ENCODE peak calls at places on chromosomes 12 and 14, in ten cellular contexts. Y is left ventricle myocardium inferior, Q is OCI-LY7, B is left lung, Z is esophagus muscularis mucosa, L is cardiac muscle cell, C is IMR-90, N is neural progenitor cell, F is H9, S is uterus. E is an unnamed sample. For H3K4me1, the result is how much of the 10 kb centered on the place peaks cover.

GRCh38 chr12:112844814-112845565 is 53.4 kb downstream of the RPH3A start:
- DNase-seq in Y (no peak), Q (no peak), B (no peak), Z (no peak), L (no peak), C (no peak), N (no peak), F (no peak), S (no peak), E (no peak)

GRCh38 chr14:68140111-68140741 is 320.6 kb downstream of the RAD51B start:
- DNase-seq in Y (no peak), Q (no peak), B (no peak), Z (no peak), L (peak), C (peak), N (peak), F (no peak), S (peak), E (no peak)

GRCh38 chr14:82438416-82438815 is 904.8 kb upstream of the SEL1L start:
- DNase-seq in Y (no peak), Q (no peak), B (no peak), Z (no peak), L (no peak), C (no peak), N (no peak), F (no peak), S (no peak), E (no peak)

GRCh38 chr12:71744522-71745300 is 10.0 kb upstream of the RAB21 start:
- DNase-seq in Y (no peak), Q (no peak), B (no peak), Z (no peak), L (no peak), C (no peak), N (no peak), F (no peak), S (no peak), E (no peak)

GRCh38 chr14:101223147-101223546 is 319.6 kb upstream of the RTL1 start:
- DNase-seq in Y (no peak), Q (no peak), B (no peak), Z (peak), L (no peak), C (no peak), N (peak), F (peak), S (no peak), E (no peak)

GRCh38 chr12:6963016-6963731 is 7.3 kb downstream of the PHB2 start:
- DNase-seq in Y (peak), Q (no peak), B (peak), Z (no peak), L (no peak), C (no peak), N (no peak), F (peak), S (no peak), E (peak)

GRCh38 chr14:102408729-102409128 is 46.0 kb downstream of the TECPR2 start:
- DNase-seq in Y (no peak), Q (no peak), B (no peak), Z (no peak), L (no peak), C (peak), N (no peak), F (no peak), S (no peak), E (no peak)

GRCh38 chr14:102180248-102180998 is 40.7 kb downstream of the WDR20 start:
- DNase-seq in Y (no peak), Q (peak), B (no peak), Z (no peak), L (no peak), C (no peak), N (no peak), F (no peak), S (no peak), E (no peak)

GRCh38 chr14:67018720-67019119 is 170.5 kb upstream of the GARIN2 start:
- DNase-seq in Y (no peak), Q (no peak), B (no peak), Z (no peak), L (no peak), C (no peak), N (no peak), F (no peak), S (no peak), E (no peak)

GRCh38 chr12:3816266-3816665 is 56.9 kb downstream of the PARP11 start:
- DNase-seq in Y (no peak), Q (no peak), B (no peak), Z (no peak), L (no peak), C (peak), N (no peak), F (no peak), S (no peak), E (no peak)

GRCh38 chr12:101746661-101747060 is 7.4 kb upstream of the SYCP3 start:
- DNase-seq in Y (no peak), Q (no peak), B (no peak), Z (no peak), L (peak), C (peak), N (no peak), F (no peak), S (no peak), E (no peak)

GRCh38 chr14:31411218-31411727 is 9.1 kb downstream of the HEATR5A start:
- DNase-seq in Y (no peak), Q (no peak), B (no peak), Z (no peak), L (peak), C (peak), N (no peak), F (no peak), S (no peak), E (no peak)

GRCh38 chr12:96436366-96437295 is 36.4 kb upstream of the CDK17 start:
- DNase-seq in Y (no peak), Q (no peak), B (no peak), Z (no peak), L (no peak), C (no peak), N (no peak), F (no peak), S (no peak), E (no peak)

GRCh38 chr12:32198555-32198954 is 91.9 kb downstream of the BICD1 start:
- DNase-seq in Y (no peak), Q (no peak), B (no peak), Z (no peak), L (peak), C (peak), N (no peak), F (no peak), S (no peak), E (no peak)

GRCh38 chr14:102751088-102751487 is 26.2 kb upstream of the TRAF3 start:
- DNase-seq in Y (no peak), Q (no peak), B (peak), Z (no peak), L (no peak), C (no peak), N (no peak), F (peak), S (no peak), E (no peak)

GRCh38 chr14:91303091-91303923 is 58.8 kb upstream of the GPR68 start:
- DNase-seq in Y (peak), Q (peak), B (no peak), Z (no peak), L (peak), C (no peak), N (peak), F (peak), S (peak), E (no peak)

GRCh38 chr12:14431990-14432389 is 66.5 kb downstream of the ATF7IP start:
- DNase-seq in Y (no peak), Q (no peak), B (no peak), Z (no peak), L (no peak), C (no peak), N (no peak), F (no peak), S (no peak), E (no peak)

GRCh38 chr12:55842681-55843429 is at the start of gene MMP19:
- DNase-seq in Y (no peak), Q (no peak), B (no peak), Z (no peak), L (peak), C (peak), N (no peak), F (peak), S (peak), E (no peak)

GRCh38 chr12:1457901-1458300 is 136.5 kb downstream of the FBXL14 start:
- DNase-seq in Y (no peak), Q (no peak), B (no peak), Z (no peak), L (peak), C (peak), N (no peak), F (no peak), S (no peak), E (no peak)

GRCh38 chr12:87020071-87020470 is 763.9 kb upstream of the MGAT4C start:
- DNase-seq in Y (no peak), Q (no peak), B (no peak), Z (no peak), L (peak), C (no peak), N (no peak), F (no peak), S (no peak), E (no peak)

GRCh38 chr12:99043319-99043914 is 398.3 kb downstream of the APAF1 start:
- DNase-seq in Y (peak), Q (peak), B (peak), Z (no peak), L (peak), C (peak), N (peak), F (peak), S (peak), E (peak)

GRCh38 chr12:12467222-12467621 is 95.4 kb downstream of the DUSP16 start:
- DNase-seq in Y (no peak), Q (no peak), B (no peak), Z (no peak), L (no peak), C (no peak), N (no peak), F (no peak), S (no peak), E (no peak)

GRCh38 chr14:95237121-95237876 is 80.0 kb upstream of the DICER1 start:
- DNase-seq in Y (no peak), Q (no peak), B (no peak), Z (no peak), L (no peak), C (no peak), N (no peak), F (no peak), S (no peak), E (peak)

GRCh38 chr12:102067574-102068258 is 5.9 kb upstream of the WASHC3 start:
- DNase-seq in Y (no peak), Q (no peak), B (no peak), Z (no peak), L (no peak), C (peak), N (no peak), F (no peak), S (peak), E (no peak)

GRCh38 chr12:12336511-12336910 is 13.5 kb downstream of the MANSC1 start:
- DNase-seq in Y (no peak), Q (no peak), B (no peak), Z (no peak), L (no peak), C (no peak), N (no peak), F (no peak), S (no peak), E (no peak)

GRCh38 chr12:49160415-49160814 is 28.5 kb downstream of the TUBA1A start:
- DNase-seq in Y (no peak), Q (peak), B (no peak), Z (no peak), L (no peak), C (no peak), N (no peak), F (no peak), S (no peak), E (no peak)

GRCh38 chr12:6761849-6762248 is 4.3 kb upstream of the PTMS start:
- DNase-seq in Y (no peak), Q (no peak), B (no peak), Z (no peak), L (no peak), C (no peak), N (no peak), F (no peak), S (no peak), E (no peak)

GRCh38 chr12:115998119-115998633 is 279.3 kb downstream of the MED13L start:
- DNase-seq in Y (no peak), Q (peak), B (no peak), Z (no peak), L (peak), C (peak), N (peak), F (peak), S (no peak), E (no peak)

GRCh38 chr12:126706300-126706699 is 1560.7 kb upstream of the TMEM132C start:
- DNase-seq in Y (no peak), Q (no peak), B (no peak), Z (no peak), L (no peak), C (no peak), N (peak), F (peak), S (no peak), E (no peak)
- TF ChIP-seq CTCF in Y (no peak), Q (no peak), B (no peak), Z (no peak), L (no peak), C (no peak), N (peak), F (peak), S (no peak), E (no peak)

GRCh38 chr14:87171161-87171560 is 821.8 kb downstream of the GALC start:
- DNase-seq in Y (no peak), Q (no peak), B (no peak), Z (no peak), L (no peak), C (no peak), N (no peak), F (no peak), S (no peak), E (no peak)

GRCh38 chr14:87175175-87175574 is 817.8 kb downstream of the GALC start:
- DNase-seq in Y (no peak), Q (no peak), B (no peak), Z (no peak), L (no peak), C (no peak), N (no peak), F (no peak), S (no peak), E (no peak)

DNA sequence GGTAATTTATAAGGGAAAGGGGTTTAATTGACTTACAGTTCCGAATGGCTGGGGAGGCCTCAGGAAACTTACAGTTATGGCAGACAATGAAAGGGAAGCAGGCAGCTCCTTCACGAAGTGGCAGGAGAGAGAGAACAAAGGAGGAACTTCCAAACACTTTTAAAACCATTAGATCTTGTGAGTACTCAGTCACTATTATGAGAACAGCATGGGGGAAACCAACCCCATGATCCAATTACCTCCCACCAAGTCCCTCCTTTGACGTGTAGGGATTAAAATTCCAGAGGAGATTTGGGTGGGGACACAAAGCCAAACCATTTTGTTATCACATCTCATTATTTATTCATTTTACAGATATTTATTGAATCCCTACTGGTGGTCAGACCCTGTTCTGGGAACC is 822.8 kb downstream of the GALC start:
- DNase-seq in Y (no peak), Q (no peak), B (no peak), Z (no peak), L (no peak), C (no peak), N (peak), F (peak), S (no peak), E (no peak)
- H3K4me1 ChIP-seq in Y (under half), Q (under half), B (under half), Z (under half), L (under half), C (under half), N (under half), F (under half), S (under half), E (under half)

GRCh38 chr12:47855502-47855901 is 35.8 kb upstream of the HDAC7 start:
- DNase-seq in Y (no peak), Q (no peak), B (no peak), Z (no peak), L (no peak), C (no peak), N (no peak), F (peak), S (no peak), E (no peak)
- TF ChIP-seq CTCF in Y (no peak), Q (no peak), B (no peak), Z (no peak), L (no peak), C (no peak), N (peak), F (peak), S (no peak), E (no peak)

GRCh38 chr14:89351364-89351957 is 65.6 kb downstream of the FOXN3 start:
- DNase-seq in Y (no peak), Q (peak), B (no peak), Z (peak), L (peak), C (peak), N (peak), F (peak), S (no peak), E (no peak)

GRCh38 chr14:89347885-89348284 is 69.1 kb downstream of the FOXN3 start:
- DNase-seq in Y (no peak), Q (no peak), B (no peak), Z (no peak), L (no peak), C (no peak), N (no peak), F (no peak), S (no peak), E (no peak)

GRCh38 chr14:89351958-89352404 is 65.1 kb downstream of the FOXN3 start:
- DNase-seq in Y (no peak), Q (no peak), B (no peak), Z (peak), L (no peak), C (no peak), N (no peak), F (no peak), S (peak), E (no peak)

GRCh38 chr14:89348726-89349125 is 68.3 kb downstream of the FOXN3 start:
- DNase-seq in Y (no peak), Q (no peak), B (no peak), Z (no peak), L (no peak), C (no peak), N (no peak), F (no peak), S (no peak), E (no peak)

GRCh38 chr14:89349196-89350008 is 67.6 kb downstream of the FOXN3 start:
- DNase-seq in Y (no peak), Q (peak), B (no peak), Z (no peak), L (no peak), C (no peak), N (peak), F (peak), S (peak), E (peak)
- H3K4me1 ChIP-seq in Y (half or more), Q (half or more), B (under half), Z (half or more), L (under half), C (under half), N (under half), F (under half), S (under half), E (under half)